ENCODE peak calls at places on chromosomes 4 and X, in six cellular contexts. B is stomach, K is colonic mucosa, C is aorta, X is SJSA1, W is H9. F is an unnamed sample. For H3K4me1, the result is how much of the 10 kb centered on the place peaks cover.

GRCh38 chr4:57443308-57444243 is 333.4 kb upstream of the IGFBP7 start:
- DNase-seq in W (no peak), B (peak), K (no peak), C (no peak), X (no peak), F (no peak)

GRCh38 chr4:71697031-71697430 is 86.8 kb downstream of the GC start:
- DNase-seq in K (no peak), B (no peak), W (no peak), X (no peak), C (no peak), F (no peak)

GRCh38 chr4:40750461-40751258 is 905 bp downstream of the NSUN7 start:
- DNase-seq in K (peak), C (no peak), B (no peak), X (no peak), W (peak), F (peak)

GRCh38 chr4:149409186-149410056 is 406.2 kb downstream of the IQCM start:
- DNase-seq in C (peak), B (no peak), K (no peak), W (no peak), X (peak), F (no peak)

GRCh38 chrX:40651620-40652223 is 4.4 kb upstream of the CXorf38 start:
- DNase-seq in B (peak), C (peak), X (peak), K (peak), W (peak), F (peak)

GRCh38 chr4:116702949-116703348 is 382.4 kb downstream of the TRAM1L1 start:
- DNase-seq in K (no peak), C (no peak), W (peak), B (no peak), X (no peak), F (no peak)

GRCh38 chrX:119895843-119896326 is at the start of gene AKAP14:
- DNase-seq in B (no peak), K (no peak), X (no peak), W (peak), C (no peak), F (no peak)

GRCh38 chr4:8318509-8318908 is 49.0 kb downstream of the HTRA3 start:
- DNase-seq in X (no peak), B (peak), W (no peak), K (no peak), C (peak), F (no peak)

GRCh38 chr4:184538023-184538599 is 63.8 kb upstream of the IRF2 start:
- DNase-seq in W (no peak), K (peak), C (peak), X (no peak), B (peak), F (peak)

GRCh38 chrX:130801901-130802300 is 101.1 kb downstream of the ENOX2 start:
- DNase-seq in W (no peak), C (no peak), X (no peak), B (no peak), K (no peak), F (peak)

GRCh38 chrX:134423606-134424005 is 36.4 kb upstream of the HPRT1 start:
- DNase-seq in B (no peak), K (no peak), C (no peak), W (no peak), X (peak), F (peak)

GRCh38 chr4:85681194-85681803 is 206.3 kb downstream of the ARHGAP24 start:
- DNase-seq in W (no peak), C (no peak), X (peak), B (no peak), K (peak), F (peak)

GRCh38 chr4:106238819-106239420 is 77.1 kb downstream of the TBCK start:
- DNase-seq in B (no peak), C (no peak), W (peak), X (peak), K (peak), F (peak)

GRCh38 chr4:53644607-53645006 is 53.3 kb upstream of the LNX1 start:
- DNase-seq in W (no peak), X (no peak), C (no peak), B (peak), K (peak), F (peak)

GRCh38 chr4:20037745-20038144 is 214.0 kb upstream of the SLIT2 start:
- DNase-seq in X (no peak), C (no peak), B (no peak), K (no peak), W (no peak), F (no peak)

GRCh38 chr4:26204911-26205368 is 115.9 kb upstream of the RBPJ start:
- DNase-seq in K (no peak), W (no peak), X (no peak), B (peak), C (no peak), F (no peak)

GRCh38 chrX:39950035-39950688 is 147.6 kb downstream of the BCOR start:
- DNase-seq in K (no peak), W (no peak), X (peak), C (no peak), B (no peak), F (no peak)

GRCh38 chr4:41454393-41454792 is 83.6 kb upstream of the LIMCH1 start:
- DNase-seq in B (no peak), W (no peak), K (no peak), X (no peak), C (no peak), F (no peak)

GRCh38 chr4:157010630-157011029 is 39.0 kb upstream of the PDGFC start:
- DNase-seq in C (no peak), W (no peak), B (no peak), K (no peak), X (no peak), F (no peak)

GRCh38 chr4:103482471-103482870 is 237.3 kb downstream of the TACR3 start:
- DNase-seq in C (no peak), W (no peak), X (no peak), B (no peak), K (no peak), F (no peak)

GRCh38 chrX:97909245-97909644 is 1025.5 kb downstream of the RPA4 start:
- DNase-seq in X (no peak), B (no peak), W (no peak), C (no peak), K (no peak), F (no peak)

GRCh38 chrX:78514852-78515251 is 144.3 kb downstream of the RTL3 start:
- DNase-seq in C (no peak), W (peak), X (no peak), K (no peak), B (no peak), F (no peak)

GRCh38 chr4:112910109-112910736 is 139.2 kb upstream of the ANK2 start:
- DNase-seq in X (no peak), B (no peak), C (no peak), W (no peak), K (no peak), F (no peak)

DNA sequence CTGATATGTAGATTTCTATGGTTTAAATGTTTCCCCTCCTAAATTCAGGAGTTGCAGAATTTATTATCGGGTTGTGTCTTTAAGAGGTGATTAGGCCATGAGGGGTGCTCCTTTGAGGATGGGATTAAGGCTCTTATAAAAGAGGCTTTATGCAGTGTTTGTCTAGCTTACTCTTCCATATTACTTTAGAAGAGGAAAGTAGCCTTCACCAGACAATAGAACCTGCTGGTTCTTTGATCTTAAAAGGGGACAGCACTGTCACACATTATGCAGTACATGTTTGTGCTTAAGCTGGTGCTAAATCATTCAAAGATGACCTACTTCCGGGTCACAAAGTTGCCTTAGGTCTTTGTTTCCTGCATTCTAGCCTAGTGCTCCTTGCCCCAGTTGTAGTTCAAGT is 81.0 kb downstream of the CPXCR1 start:
- DNase-seq in X (no peak), K (no peak), C (no peak), W (no peak), B (no peak), F (no peak)
- H3K4me1 ChIP-seq in X (under half), K (under half), C (under half), W (under half), B (under half), F (under half)

DNA sequence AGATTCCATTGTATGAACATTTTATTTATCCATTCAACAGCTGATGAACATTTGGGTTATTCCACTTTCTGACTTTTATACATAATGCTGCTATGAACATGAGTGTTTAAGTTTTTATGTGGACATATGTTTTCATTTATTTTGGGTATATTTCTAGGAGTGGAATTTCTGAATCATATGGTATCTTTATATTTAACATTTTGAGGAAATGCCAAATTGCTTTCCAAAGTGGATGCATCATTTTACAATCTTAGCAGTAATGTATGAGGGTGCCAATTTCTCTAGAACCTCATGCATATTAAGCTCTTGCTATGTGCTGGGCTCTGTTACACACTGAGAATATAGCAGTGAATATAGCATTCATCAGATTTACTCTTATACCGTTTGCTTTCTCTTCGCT is 983.7 kb downstream of the STIM2 start:
- DNase-seq in B (no peak), W (no peak), X (no peak), C (no peak), K (no peak), F (no peak)
- H3K27ac ChIP-seq in B (no peak), W (no peak), X (no peak), C (no peak), K (no peak), F (no peak)

GRCh38 chr4:143352720-143353119 is 16.0 kb downstream of the GAB1 start:
- DNase-seq in B (no peak), X (peak), W (no peak), K (no peak), C (no peak), F (no peak)

GRCh38 chr4:143353797-143354196 is 17.1 kb downstream of the GAB1 start:
- DNase-seq in C (no peak), X (no peak), K (no peak), B (no peak), W (no peak), F (no peak)

GRCh38 chr4:143354990-143355389 is 18.3 kb downstream of the GAB1 start:
- DNase-seq in X (no peak), B (no peak), C (no peak), K (no peak), W (no peak), F (no peak)

GRCh38 chr4:143351149-143351691 is 14.5 kb downstream of the GAB1 start:
- DNase-seq in C (no peak), K (no peak), B (no peak), W (no peak), X (no peak), F (no peak)

DNA sequence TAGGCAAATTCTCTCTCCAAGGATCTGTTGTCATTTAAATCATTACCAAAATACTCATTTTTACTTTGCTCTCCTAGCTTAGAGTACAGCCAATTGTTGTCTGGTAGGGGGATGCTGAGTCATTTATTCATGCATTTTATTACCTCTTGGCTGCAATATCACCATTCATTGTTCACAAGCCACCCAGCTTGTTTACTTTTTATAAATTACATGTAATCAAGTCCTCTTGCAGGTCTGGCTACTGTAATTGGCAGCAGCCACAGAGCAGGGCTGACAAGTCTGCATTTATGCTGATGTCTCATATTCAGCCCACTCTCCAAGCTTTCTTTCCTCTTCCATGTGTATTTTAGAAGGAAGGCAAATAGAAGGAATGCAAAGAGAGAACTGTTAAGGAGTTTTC is 15.4 kb downstream of the GAB1 start:
- DNase-seq in X (peak), K (peak), B (no peak), C (no peak), W (no peak), F (peak)
- H3K4me1 ChIP-seq in X (under half), K (under half), B (half or more), C (under half), W (under half), F (under half)

GRCh38 chrX:136130931-136131843 is 16.1 kb upstream of the FHL1 start:
- DNase-seq in X (peak), C (no peak), B (no peak), K (no peak), W (no peak), F (no peak)
- H3K27ac ChIP-seq in X (peak), C (no peak), B (no peak), K (no peak), W (no peak), F (no peak)

DNA sequence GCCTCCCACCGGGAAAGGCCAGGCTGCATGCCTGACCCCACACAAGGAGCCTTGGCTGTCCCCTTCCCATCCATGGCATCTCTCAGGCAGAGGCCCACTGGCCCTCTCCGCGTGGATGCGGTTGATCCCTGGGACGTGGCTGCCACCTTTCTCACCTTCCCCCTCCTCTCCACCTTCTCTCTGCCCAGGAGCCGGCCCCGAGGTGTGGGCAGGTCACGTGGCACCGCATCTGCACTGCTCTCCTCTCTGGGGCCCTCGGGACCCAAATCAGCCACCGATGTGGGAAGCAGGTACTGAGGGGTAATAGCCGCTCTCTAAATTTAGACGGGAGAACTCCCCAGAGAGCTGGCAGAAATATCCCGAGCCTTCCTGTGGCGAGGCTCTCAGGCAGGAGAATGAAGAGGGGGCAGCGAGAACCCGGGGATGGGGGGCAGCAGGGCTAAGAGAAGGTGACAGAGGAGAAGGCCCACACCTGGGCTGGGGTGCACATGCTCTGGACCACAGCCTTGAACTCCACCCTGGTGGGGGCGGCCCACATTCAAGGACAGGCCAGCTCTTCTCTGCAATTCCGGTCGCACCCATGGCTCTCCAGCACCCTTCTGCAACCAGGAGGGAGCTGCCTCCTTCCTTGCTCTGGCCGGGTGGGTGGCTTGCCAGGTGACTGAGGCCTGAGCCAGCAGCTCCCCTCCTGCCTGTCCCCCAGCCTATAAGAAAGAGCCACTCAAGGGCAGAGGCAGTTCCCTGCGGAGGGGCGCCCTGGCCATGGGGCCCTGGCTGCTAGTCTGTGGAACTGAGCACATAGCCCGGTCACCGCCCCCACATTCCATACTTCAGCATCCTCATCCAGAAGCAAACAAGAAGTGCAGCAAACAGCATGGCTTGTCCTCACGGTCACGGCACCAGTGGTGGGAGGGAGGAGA is 9.6 kb upstream of the DUSP9 start:
- DNase-seq in K (no peak), B (no peak), C (peak), X (no peak), W (no peak), F (no peak)
- H3K4me1 ChIP-seq in K (under half), B (under half), C (under half), X (under half), W (under half), F (under half)

GRCh38 chrX:150871341-150871811 is 27.1 kb downstream of the CD99L2 start:
- DNase-seq in C (no peak), K (no peak), X (no peak), B (no peak), W (no peak), F (no peak)

GRCh38 chrX:150870059-150870458 is 28.4 kb downstream of the CD99L2 start:
- DNase-seq in C (no peak), K (no peak), B (no peak), X (no peak), W (no peak), F (no peak)

GRCh38 chrX:150869450-150869849 is 29.0 kb downstream of the CD99L2 start:
- DNase-seq in W (no peak), B (no peak), K (no peak), C (no peak), X (no peak), F (peak)

GRCh38 chrX:150868625-150869024 is 29.8 kb downstream of the CD99L2 start:
- DNase-seq in K (no peak), X (no peak), B (no peak), C (no peak), W (no peak), F (no peak)

GRCh38 chrX:150870487-150871340 is 27.8 kb downstream of the CD99L2 start:
- DNase-seq in K (no peak), C (no peak), W (no peak), B (no peak), X (no peak), F (no peak)
- H3K27ac ChIP-seq in K (no peak), C (no peak), W (no peak), B (no peak), X (no peak), F (no peak)

DNA sequence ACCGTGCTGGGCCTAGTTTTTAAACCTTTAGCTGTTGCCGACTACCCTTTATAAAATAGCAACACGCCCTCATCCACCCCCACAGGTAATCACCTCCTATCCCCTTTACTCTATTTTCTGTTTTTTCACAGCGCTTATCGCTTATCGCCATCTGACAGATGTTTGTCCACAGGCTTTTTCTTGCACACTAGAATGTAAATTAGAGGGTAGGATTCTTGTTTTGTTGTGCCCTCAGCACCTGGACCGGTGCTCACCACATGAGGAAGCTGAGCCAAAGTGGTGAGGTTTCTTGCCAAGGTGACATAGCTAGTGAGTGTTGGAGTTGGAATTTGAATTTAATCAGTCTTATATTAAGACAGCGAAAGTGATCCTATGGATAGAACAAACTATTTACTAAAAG is 2.9 kb upstream of the RBBP7 start:
- DNase-seq in X (no peak), C (no peak), B (no peak), K (no peak), W (no peak), F (no peak)
- H3K4me1 ChIP-seq in X (under half), C (under half), B (under half), K (under half), W (under half), F (under half)